ENCODE peak calls at places on chromosome 7, in ten cellular contexts. U, E, M, I, A, Z, S, V, B and F are unnamed samples.

GRCh38 chr7:132134814-132135445 is 441.3 kb downstream of the PLXNA4 start:
- DNase-seq in I (no peak), V (no peak), E (no peak), B (no peak), A (no peak), M (no peak), U (no peak), S (peak), Z (no peak), F (no peak)

GRCh38 chr7:56447864-56448693 is 331.9 kb upstream of the NUPR2 start:
- DNase-seq in Z (no peak), I (no peak), S (no peak), B (peak), E (no peak), U (no peak), V (no peak), M (no peak), A (no peak), F (no peak)

GRCh38 chr7:150326657-150327268 is 3.4 kb upstream of the ACTR3C start:
- DNase-seq in V (no peak), M (no peak), A (no peak), I (peak), E (no peak), Z (no peak), B (no peak), U (no peak), S (no peak), F (no peak)

GRCh38 chr7:79050592-79050991 is 402.9 kb downstream of the MAGI2 start:
- DNase-seq in V (no peak), A (no peak), I (peak), B (no peak), E (peak), Z (no peak), U (no peak), S (no peak), M (peak), F (no peak)

GRCh38 chr7:15609287-15609686 is 47.5 kb upstream of the AGMO start:
- DNase-seq in E (no peak), M (no peak), I (no peak), U (no peak), A (no peak), B (no peak), Z (no peak), S (no peak), V (no peak), F (no peak)

GRCh38 chr7:70317356-70317755 is 719.1 kb downstream of the AUTS2 start:
- DNase-seq in U (no peak), Z (no peak), B (no peak), M (peak), V (no peak), I (peak), S (no peak), A (no peak), E (no peak), F (no peak)

GRCh38 chr7:35773994-35774393 is 26.9 kb upstream of the SEPTIN7 start:
- DNase-seq in B (no peak), M (no peak), E (no peak), V (no peak), I (no peak), Z (no peak), S (no peak), U (no peak), A (no peak), F (no peak)

GRCh38 chr7:127874951-127875608 is 156.2 kb downstream of the LRRC4 start:
- DNase-seq in E (no peak), A (no peak), B (no peak), M (no peak), S (no peak), Z (no peak), V (no peak), U (no peak), I (no peak), F (no peak)

GRCh38 chr7:68963547-68963946 is 634.7 kb upstream of the AUTS2 start:
- DNase-seq in I (peak), E (no peak), V (no peak), U (no peak), S (no peak), M (peak), B (no peak), Z (no peak), A (no peak), F (no peak)

GRCh38 chr7:3259711-3260424 is 41.2 kb upstream of the SDK1 start:
- DNase-seq in M (peak), E (no peak), V (no peak), B (no peak), Z (no peak), I (no peak), S (no peak), U (no peak), A (no peak), F (no peak)

GRCh38 chr7:28800150-28800549 is 158.0 kb downstream of the TRIL start:
- DNase-seq in M (no peak), E (no peak), B (no peak), I (no peak), V (no peak), U (no peak), S (no peak), A (no peak), Z (no peak), F (no peak)

GRCh38 chr7:194996-195829 is 2.8 kb downstream of the FAM20C start:
- DNase-seq in V (no peak), E (no peak), A (no peak), B (no peak), S (no peak), I (no peak), M (no peak), Z (no peak), U (no peak), F (no peak)

GRCh38 chr7:27169658-27170493 is 4.2 kb downstream of the HOXA10 start:
- DNase-seq in I (no peak), V (peak), E (no peak), U (no peak), Z (no peak), M (peak), S (no peak), B (no peak), A (no peak), F (no peak)

GRCh38 chr7:44060948-44061644 is 4.3 kb downstream of the PGAM2 start:
- DNase-seq in U (no peak), M (no peak), I (no peak), Z (no peak), E (no peak), V (no peak), S (no peak), B (no peak), A (no peak), F (no peak)

GRCh38 chr7:146002008-146002407 is 114.6 kb upstream of the CNTNAP2 start:
- DNase-seq in U (no peak), S (no peak), Z (no peak), M (no peak), V (no peak), B (no peak), E (no peak), I (no peak), A (no peak), F (no peak)

GRCh38 chr7:140517546-140518369 is 38.5 kb upstream of the MKRN1 start:
- DNase-seq in I (peak), Z (peak), E (peak), A (peak), B (peak), U (peak), S (peak), M (peak), V (peak), F (no peak)

GRCh38 chr7:47095906-47096305 is 486.0 kb downstream of the TNS3 start:
- DNase-seq in A (no peak), M (no peak), S (no peak), Z (no peak), U (no peak), I (no peak), B (no peak), E (no peak), V (no peak), F (no peak)

GRCh38 chr7:4386190-4386589 is 295.9 kb upstream of the FOXK1 start:
- DNase-seq in B (no peak), V (no peak), U (no peak), S (no peak), A (no peak), M (no peak), Z (no peak), I (no peak), E (no peak), F (no peak)

GRCh38 chr7:42900842-42901241 is 11.0 kb downstream of the C7orf25 start:
- DNase-seq in Z (no peak), B (no peak), E (no peak), A (no peak), S (no peak), V (no peak), U (no peak), M (no peak), I (no peak), F (no peak)

GRCh38 chr7:128989961-128990360 is 52.2 kb downstream of the IRF5 start:
- DNase-seq in A (no peak), I (no peak), U (no peak), S (no peak), Z (no peak), E (no peak), M (no peak), V (no peak), B (no peak), F (no peak)

GRCh38 chr7:64884085-64884912 is 18.8 kb upstream of the ZNF273 start:
- DNase-seq in V (no peak), M (no peak), S (no peak), A (no peak), U (no peak), B (no peak), E (no peak), Z (peak), I (no peak), F (no peak)

GRCh38 chr7:106060394-106060920 is 51.7 kb downstream of the SYPL1 start:
- DNase-seq in S (no peak), B (no peak), E (no peak), A (no peak), I (no peak), Z (no peak), M (no peak), U (no peak), V (no peak), F (no peak)

GRCh38 chr7:149286811-149287400 is 24.9 kb downstream of the ZNF783 start:
- DNase-seq in V (no peak), E (no peak), A (no peak), I (no peak), U (no peak), B (peak), Z (no peak), S (no peak), M (no peak), F (no peak)

GRCh38 chr7:44634839-44635591 is 28.6 kb downstream of the OGDH start:
- DNase-seq in U (no peak), S (peak), B (no peak), E (peak), A (peak), V (no peak), I (no peak), M (no peak), Z (no peak), F (no peak)